ENCODE peak calls at places on chromosome 2, in five cellular contexts. One of them, this sample, is unnamed.
A peak's percentile ranks its signal among the peaks of the same experiment; 100 is the strongest.

GRCh38 chr2:64699712-64700111 is 46.0 kb upstream of the SERTAD2 start:
- DNase-seq in endothelial cell of umbilical vein: no peak
- DNase-seq in H1: no peak
- DNase-seq in HCT116: no peak
- DNase-seq in K562: no peak
- DNase-seq in this sample: peak; percentile 60

GRCh38 chr2:233416199-233416598 is 61.9 kb downstream of the DGKD start:
- DNase-seq in endothelial cell of umbilical vein: no peak
- DNase-seq in H1: no peak
- DNase-seq in HCT116: no peak
- DNase-seq in K562: no peak
- DNase-seq in this sample: no peak

GRCh38 chr2:142865924-142866323 is 11.5 kb upstream of the KYNU start:
- DNase-seq in endothelial cell of umbilical vein: peak; percentile 45
- DNase-seq in H1: no peak
- DNase-seq in HCT116: no peak
- DNase-seq in K562: no peak
- DNase-seq in this sample: no peak

GRCh38 chr2:186617186-186617585 is 27.3 kb downstream of the ITGAV start:
- DNase-seq in endothelial cell of umbilical vein: no peak
- DNase-seq in H1: no peak
- DNase-seq in HCT116: no peak
- DNase-seq in K562: no peak
- DNase-seq in this sample: no peak

GRCh38 chr2:24857741-24858140 is 62.3 kb downstream of the ADCY3 start:
- DNase-seq in endothelial cell of umbilical vein: no peak
- DNase-seq in H1: no peak
- DNase-seq in HCT116: no peak
- DNase-seq in K562: no peak
- DNase-seq in this sample: no peak

GRCh38 chr2:132766573-132766972 is 96.6 kb upstream of the LYPD1 start:
- DNase-seq in endothelial cell of umbilical vein: no peak
- DNase-seq in H1: no peak
- DNase-seq in HCT116: no peak
- DNase-seq in K562: no peak
- DNase-seq in this sample: no peak

GRCh38 chr2:233441161-233442027 is 87.1 kb downstream of the DGKD start:
- DNase-seq in endothelial cell of umbilical vein: no peak
- DNase-seq in H1: no peak
- DNase-seq in HCT116: no peak
- DNase-seq in K562: no peak
- DNase-seq in this sample: no peak

GRCh38 chr2:140586379-140586778 is 1544.4 kb downstream of the LRP1B start:
- DNase-seq in endothelial cell of umbilical vein: peak; percentile 42
- DNase-seq in H1: no peak
- DNase-seq in HCT116: peak; percentile 45
- DNase-seq in K562: no peak
- DNase-seq in this sample: peak; percentile 80

GRCh38 chr2:180033993-180034894 is 27.1 kb upstream of the CWC22 start:
- DNase-seq in endothelial cell of umbilical vein: no peak
- DNase-seq in H1: no peak
- DNase-seq in HCT116: no peak
- DNase-seq in K562: no peak
- DNase-seq in this sample: peak; percentile 73

GRCh38 chr2:10453899-10454298 is 5.8 kb upstream of the ODC1 start:
- DNase-seq in endothelial cell of umbilical vein: no peak
- DNase-seq in H1: no peak
- DNase-seq in HCT116: no peak
- DNase-seq in K562: no peak
- DNase-seq in this sample: no peak

GRCh38 chr2:10462178-10463083 is 14.3 kb upstream of the ODC1 start:
- DNase-seq in endothelial cell of umbilical vein: no peak
- DNase-seq in H1: no peak
- DNase-seq in HCT116: no peak
- DNase-seq in K562: peak; percentile 37
- DNase-seq in this sample: peak; percentile 51

GRCh38 chr2:10460366-10460796 is 12.3 kb upstream of the ODC1 start:
- DNase-seq in endothelial cell of umbilical vein: no peak
- DNase-seq in H1: no peak
- DNase-seq in HCT116: no peak
- DNase-seq in K562: no peak
- DNase-seq in this sample: no peak

GRCh38 chr2:10454505-10454904 is 6.4 kb upstream of the ODC1 start:
- DNase-seq in endothelial cell of umbilical vein: no peak
- DNase-seq in H1: no peak
- DNase-seq in HCT116: no peak
- DNase-seq in K562: no peak
- DNase-seq in this sample: no peak

DNA sequence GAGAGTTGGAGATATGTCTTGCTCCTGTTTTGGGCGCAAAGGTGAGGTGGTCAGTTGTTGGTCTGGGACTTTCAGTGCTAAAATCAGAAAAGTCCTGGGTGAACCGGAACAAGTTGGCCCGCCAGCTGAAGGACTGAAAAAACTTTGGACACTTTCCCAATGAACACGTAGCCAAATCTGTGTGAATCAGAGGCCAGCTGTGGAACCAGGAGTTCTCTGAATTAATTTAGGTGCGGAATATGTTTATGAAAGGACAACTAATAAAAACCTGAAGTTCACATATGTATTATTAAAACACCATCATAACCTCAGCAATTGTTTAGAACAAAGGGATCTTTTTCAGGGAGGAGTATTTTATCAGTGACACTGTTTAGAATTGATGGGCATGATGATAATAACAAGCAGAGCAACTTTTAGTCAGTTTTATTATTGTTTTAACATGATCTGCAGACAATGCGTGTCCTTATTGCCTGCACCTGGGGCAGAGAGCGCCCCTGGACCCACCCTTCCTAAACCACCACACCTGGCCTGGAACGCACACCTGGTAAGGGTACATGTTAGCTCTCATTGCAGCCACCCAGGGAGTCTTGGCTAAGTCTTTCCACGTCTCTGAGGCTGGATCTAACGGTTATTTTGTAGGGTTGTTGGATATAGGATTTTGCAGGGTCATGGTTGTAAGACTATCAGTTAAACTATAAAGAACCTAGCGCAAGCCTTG is 9.9 kb upstream of the ODC1 start:
- DNase-seq in endothelial cell of umbilical vein: no peak
- DNase-seq in H1: no peak
- DNase-seq in HCT116: no peak
- DNase-seq in K562: no peak
- DNase-seq in this sample: no peak
- H2AFZ ChIP-seq in endothelial cell of umbilical vein: no peak overlapping the region
- H2AFZ ChIP-seq in H1: no peak overlapping the region
- H2AFZ ChIP-seq in HCT116: no peak overlapping the region
- H2AFZ ChIP-seq in K562: no peak overlapping the region
- H2AFZ ChIP-seq in this sample: no peak overlapping the region

GRCh38 chr2:27060323-27060722 is 8.9 kb downstream of the AGBL5 start:
- DNase-seq in endothelial cell of umbilical vein: no peak
- DNase-seq in H1: no peak
- DNase-seq in HCT116: no peak
- DNase-seq in K562: no peak
- DNase-seq in this sample: no peak

GRCh38 chr2:27058210-27058609 is 6.7 kb downstream of the AGBL5 start:
- DNase-seq in endothelial cell of umbilical vein: no peak
- DNase-seq in H1: no peak
- DNase-seq in HCT116: no peak
- DNase-seq in K562: no peak
- DNase-seq in this sample: no peak

GRCh38 chr2:27057184-27057583 is 5.7 kb downstream of the AGBL5 start:
- DNase-seq in endothelial cell of umbilical vein: no peak
- DNase-seq in H1: no peak
- DNase-seq in HCT116: no peak
- DNase-seq in K562: no peak
- DNase-seq in this sample: no peak

GRCh38 chr2:27054721-27055120 is 3.3 kb downstream of the AGBL5 start:
- DNase-seq in endothelial cell of umbilical vein: no peak
- DNase-seq in H1: no peak
- DNase-seq in HCT116: no peak
- DNase-seq in K562: no peak
- DNase-seq in this sample: no peak

DNA sequence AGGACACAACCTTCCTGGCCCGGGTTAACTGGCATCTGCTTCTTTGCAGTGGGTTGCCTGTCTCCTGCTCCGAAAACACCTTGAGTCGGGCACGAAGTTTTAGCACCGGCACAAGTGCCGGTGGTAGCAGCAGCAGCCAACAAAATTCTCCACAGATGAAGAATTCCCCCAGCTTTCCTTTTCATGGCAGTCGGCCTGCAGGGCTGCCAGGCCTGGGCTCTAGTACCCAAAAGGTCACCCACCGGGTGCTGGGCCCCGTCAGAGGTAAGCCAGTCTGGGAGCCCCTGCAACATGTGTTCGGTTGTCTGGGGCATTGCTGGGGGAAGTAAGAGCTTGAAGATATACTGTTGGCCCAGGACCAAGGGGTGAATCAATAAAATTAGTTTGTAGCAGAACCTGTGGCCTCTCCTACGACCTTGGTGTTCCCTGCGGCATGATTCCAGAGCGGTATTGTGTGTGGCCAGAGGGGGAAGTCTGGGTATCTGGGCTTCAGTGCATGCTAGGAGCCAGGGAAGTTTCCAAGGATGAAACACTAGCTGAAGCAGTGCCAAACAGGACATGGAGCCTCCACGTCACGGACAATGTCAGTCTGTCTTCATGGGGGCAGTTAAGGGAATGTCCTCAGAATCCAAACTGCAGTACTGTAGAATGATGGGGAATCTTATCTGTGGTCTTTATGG is 7.8 kb downstream of the AGBL5 start:
- DNase-seq in endothelial cell of umbilical vein: peak; percentile 84
- DNase-seq in H1: no peak
- DNase-seq in HCT116: no peak
- DNase-seq in K562: no peak
- DNase-seq in this sample: no peak
- TF ChIP-seq POLR2AphosphoS5 in endothelial cell of umbilical vein: no peak
- TF ChIP-seq POLR2AphosphoS5 in H1: no peak
- TF ChIP-seq POLR2AphosphoS5 in HCT116: no peak
- TF ChIP-seq POLR2AphosphoS5 in K562: no peak
- TF ChIP-seq POLR2AphosphoS5 in this sample: no peak

GRCh38 chr2:26704441-26704977 is 12.0 kb downstream of the KCNK3 start:
- DNase-seq in endothelial cell of umbilical vein: no peak
- DNase-seq in H1: no peak
- DNase-seq in HCT116: no peak
- DNase-seq in K562: no peak
- DNase-seq in this sample: no peak
- H2AFZ ChIP-seq in endothelial cell of umbilical vein: no peak overlapping the region
- H2AFZ ChIP-seq in H1: no peak overlapping the region
- H2AFZ ChIP-seq in HCT116: no peak overlapping the region
- H2AFZ ChIP-seq in K562: no peak overlapping the region
- H2AFZ ChIP-seq in this sample: no peak overlapping the region

GRCh38 chr2:38748857-38749804 is 2.0 kb downstream of the SRSF7 start:
- DNase-seq in endothelial cell of umbilical vein: no peak
- DNase-seq in H1: no peak
- DNase-seq in HCT116: no peak
- DNase-seq in K562: no peak
- DNase-seq in this sample: no peak
- TF ChIP-seq POLR2AphosphoS5 in endothelial cell of umbilical vein: no peak
- TF ChIP-seq POLR2AphosphoS5 in H1: peak; percentile 66
- TF ChIP-seq POLR2AphosphoS5 in HCT116: peak; percentile 18
- TF ChIP-seq POLR2AphosphoS5 in K562: peak; percentile 13
- TF ChIP-seq POLR2AphosphoS5 in this sample: no peak

GRCh38 chr2:27033253-27033852 is 588 bp downstream of the TMEM214 start:
- DNase-seq in endothelial cell of umbilical vein: peak; percentile 36
- DNase-seq in H1: no peak
- DNase-seq in HCT116: no peak
- DNase-seq in K562: no peak
- DNase-seq in this sample: no peak
- H2AFZ ChIP-seq in endothelial cell of umbilical vein: peak overlapping the region; percentile 71
- H2AFZ ChIP-seq in H1: peak overlapping the region; percentile 17
- H2AFZ ChIP-seq in HCT116: no peak overlapping the region
- H2AFZ ChIP-seq in K562: peak overlapping the region; percentile 73
- H2AFZ ChIP-seq in this sample: peak overlapping the region; percentile 100

GRCh38 chr2:145066151-145066661 is 546.3 kb upstream of the ZEB2 start:
- DNase-seq in endothelial cell of umbilical vein: no peak
- DNase-seq in H1: no peak
- DNase-seq in HCT116: no peak
- DNase-seq in K562: no peak
- DNase-seq in this sample: no peak
- TF ChIP-seq POLR2AphosphoS5 in endothelial cell of umbilical vein: no peak
- TF ChIP-seq POLR2AphosphoS5 in H1: no peak
- TF ChIP-seq POLR2AphosphoS5 in HCT116: no peak
- TF ChIP-seq POLR2AphosphoS5 in K562: no peak
- TF ChIP-seq POLR2AphosphoS5 in this sample: no peak